ENCODE peak calls at places on chromosomes 4 and X, in six cellular contexts. U is adrenal gland; G is lower lobe of right lung; C is CD4-positive, alpha-beta memory T cell; P is kidney; Z is pancreas. M is an unnamed sample.

GRCh38 chr4:77959566-77960338 is 97.1 kb downstream of the MRPL1 start:
- DNase-seq in P (no peak), Z (no peak), C (peak; percentile 24), G (no peak), U (peak; percentile 26), M (no peak)

GRCh38 chrX:55011294-55011693 is 11.1 kb downstream of the APEX2 start:
- DNase-seq in Z (no peak), P (no peak), U (no peak), G (no peak), C (no peak), M (no peak)

GRCh38 chr4:94453534-94453963 is 1.8 kb downstream of the PDLIM5 start:
- DNase-seq in C (no peak), U (no peak), P (no peak), Z (no peak), G (no peak), M (no peak)

GRCh38 chrX:134990475-134991473 is at the start of gene SMIM10:
- DNase-seq in U (peak; percentile 77), C (peak; percentile 3), P (peak; percentile 93), Z (peak; percentile 21), G (peak; percentile 71), M (peak; percentile 88)

GRCh38 chrX:15301924-15302323 is 13.5 kb downstream of the ASB11 start:
- DNase-seq in Z (peak; percentile 73), G (peak; percentile 74), C (no peak), P (no peak), U (peak; percentile 63), M (no peak)

GRCh38 chrX:16826207-16826606 is 39.9 kb downstream of the TXLNG start:
- DNase-seq in Z (no peak), C (peak; percentile 21), P (no peak), G (no peak), U (no peak), M (no peak)

GRCh38 chr4:108774809-108775530 is 12.1 kb upstream of the ETNPPL start:
- DNase-seq in U (peak; percentile 83), P (no peak), C (no peak), Z (peak; percentile 74), G (peak; percentile 58), M (peak; percentile 50)

GRCh38 chr4:24778427-24779225 is 16.7 kb upstream of the SOD3 start:
- DNase-seq in U (peak; percentile 4), Z (no peak), C (no peak), G (no peak), P (no peak), M (peak; percentile 80)

GRCh38 chrX:136725446-136726104 is 55.2 kb downstream of the ARHGEF6 start:
- DNase-seq in P (no peak), G (no peak), C (no peak), U (peak; percentile 58), Z (no peak), M (peak; percentile 68)

GRCh38 chr4:71093745-71094144 is 100.3 kb downstream of the DCK start:
- DNase-seq in G (no peak), P (no peak), Z (no peak), C (no peak), U (no peak), M (no peak)

GRCh38 chrX:40471965-40472648 is 108.7 kb upstream of the ATP6AP2 start:
- DNase-seq in P (no peak), Z (peak; percentile 46), G (peak; percentile 37), U (no peak), C (no peak), M (peak; percentile 38)

GRCh38 chrX:40130207-40130606 is 32.4 kb upstream of the BCOR start:
- DNase-seq in G (no peak), Z (no peak), U (no peak), C (no peak), P (no peak), M (peak; percentile 87)

GRCh38 chr4:73869130-73870055 is at the start of gene CXCL1:
- DNase-seq in C (no peak), P (peak; percentile 80), G (peak; percentile 72), U (peak; percentile 7), Z (peak; percentile 47), M (peak; percentile 43)

GRCh38 chr4:113112341-113112978 is 63.0 kb downstream of the ANK2 start:
- DNase-seq in U (no peak), G (no peak), C (no peak), Z (no peak), P (no peak), M (no peak)

GRCh38 chr4:121668368-121669162 is 28.2 kb downstream of the ANXA5 start:
- DNase-seq in C (no peak), G (no peak), U (no peak), Z (no peak), P (no peak), M (peak; percentile 92)

GRCh38 chrX:136691028-136691809 is 43.3 kb downstream of the CD40LG start:
- DNase-seq in G (no peak), C (peak; percentile 46), U (no peak), Z (no peak), P (no peak), M (no peak)

GRCh38 chrX:115348440-115349225 is 59.1 kb downstream of the LUZP4 start:
- DNase-seq in G (no peak), U (no peak), P (no peak), Z (no peak), C (no peak), M (no peak)

GRCh38 chr4:98469776-98470175 is 188.6 kb downstream of the TSPAN5 start:
- DNase-seq in C (no peak), Z (no peak), U (no peak), G (no peak), P (no peak), M (no peak)

GRCh38 chrX:54922547-54922946 is 1.9 kb downstream of the TRO start:
- DNase-seq in Z (no peak), C (no peak), P (no peak), U (no peak), G (no peak), M (no peak)

GRCh38 chr4:113973349-113973748 is 6.1 kb downstream of the ARSJ start:
- DNase-seq in P (no peak), Z (no peak), G (no peak), U (no peak), C (no peak), M (no peak)

GRCh38 chr4:70932984-70933383 is 30.8 kb downstream of the MOB1B start:
- DNase-seq in Z (no peak), C (no peak), G (no peak), P (no peak), U (no peak), M (no peak)

GRCh38 chr4:154384012-154384411 is 107.6 kb downstream of the DCHS2 start:
- DNase-seq in U (no peak), G (no peak), C (no peak), Z (no peak), P (no peak), M (no peak)

GRCh38 chrX:30504309-30504708 is 73.3 kb downstream of the TASL start:
- DNase-seq in G (no peak), C (peak; percentile 3), Z (no peak), P (no peak), U (no peak), M (no peak)

DNA sequence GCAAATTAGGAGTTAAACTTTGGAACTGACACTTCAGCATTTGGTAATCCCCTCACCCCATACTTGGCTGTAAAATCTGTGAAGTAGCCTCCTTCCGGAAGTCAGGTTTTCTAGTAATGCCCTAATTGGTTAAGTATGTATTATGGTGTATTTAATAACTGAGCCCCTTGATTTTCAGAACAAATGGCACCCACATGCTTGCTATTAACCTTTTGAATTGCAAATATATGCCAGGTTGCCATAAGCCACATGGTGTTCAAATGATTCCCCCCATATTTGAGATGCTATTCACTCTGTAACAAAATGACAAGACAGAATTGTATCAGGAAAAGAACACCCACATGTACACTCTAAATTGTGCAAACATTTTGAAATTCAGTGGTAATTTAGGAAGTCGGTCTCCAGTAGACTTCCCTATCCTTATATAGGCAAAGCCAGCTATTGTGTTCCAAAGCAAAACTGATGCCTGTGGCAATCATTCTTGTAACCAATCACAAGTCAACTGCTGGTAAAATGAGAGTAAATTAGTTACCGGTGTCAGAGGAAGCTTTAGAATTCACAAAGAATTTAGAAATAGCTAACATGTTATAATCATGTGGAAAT is 96.5 kb upstream of the ADAMTS3 start:
- DNase-seq in Z (no peak), U (no peak), C (no peak), G (no peak), P (no peak), M (no peak)
- H3K4me3 ChIP-seq in Z (no peak overlapping the region), U (no peak overlapping the region), C (no peak overlapping the region), G (no peak overlapping the region), P (no peak overlapping the region), M (no peak overlapping the region)

DNA sequence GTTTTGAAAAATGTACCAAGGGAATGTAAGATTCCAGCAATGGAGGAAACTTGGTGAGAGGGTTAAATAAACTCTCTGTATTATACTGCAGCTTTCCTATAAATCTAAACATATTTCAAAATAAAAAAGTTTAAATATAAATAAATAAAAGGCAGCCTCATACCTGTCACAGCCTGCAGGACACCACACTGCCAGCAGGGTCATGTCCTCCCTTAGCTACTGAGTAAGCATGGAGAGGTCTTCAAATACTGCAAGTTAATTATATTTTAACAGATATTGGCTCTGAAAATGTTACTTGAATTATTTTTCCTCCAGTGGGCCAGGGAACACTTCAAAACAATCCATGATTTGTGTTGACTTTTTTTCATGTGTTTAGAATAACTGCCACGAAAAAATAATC is 852.8 kb upstream of the PCDH7 start:
- DNase-seq in U (no peak), Z (no peak), G (no peak), C (no peak), P (no peak), M (no peak)
- H3K9me3 ChIP-seq in U (no peaks in the 10 kb centered on the region), Z (no peaks in the 10 kb centered on the region), G (no peaks in the 10 kb centered on the region), C (no peaks in the 10 kb centered on the region), P (peaks cover 8% of the 10 kb centered on the region), M (no peaks in the 10 kb centered on the region)

GRCh38 chr4:110020139-110020538 is 107.5 kb downstream of the EGF start:
- DNase-seq in Z (no peak), C (no peak), P (no peak), U (no peak), G (no peak), M (no peak)
- H3K4me3 ChIP-seq in Z (no peak overlapping the region), C (no peak overlapping the region), P (no peak overlapping the region), U (no peak overlapping the region), G (no peak overlapping the region), M (no peak overlapping the region)

DNA sequence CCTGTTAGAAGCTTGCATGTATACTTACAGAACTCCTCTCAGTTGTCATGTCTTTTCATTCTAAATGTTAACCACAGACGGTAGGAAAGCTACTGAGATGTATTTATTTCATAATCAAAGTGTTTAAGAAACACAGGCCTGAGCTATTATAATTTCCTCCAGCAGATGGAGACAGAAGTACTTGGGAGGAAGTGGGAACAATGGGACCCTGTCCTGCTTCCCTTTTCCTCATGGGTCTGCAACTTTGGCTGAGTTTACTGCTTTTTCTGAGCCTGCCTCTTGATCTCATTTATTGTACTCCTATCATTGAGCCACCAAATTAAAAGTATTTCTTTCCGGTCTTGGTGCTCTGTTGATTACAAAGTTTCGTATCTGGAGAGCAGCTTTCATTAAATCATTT is 67.7 kb upstream of the SPANXN2 start:
- DNase-seq in C (no peak), P (no peak), G (no peak), Z (no peak), U (no peak), M (no peak)
- H3K9me3 ChIP-seq in C (no peaks in the 10 kb centered on the region), P (no peaks in the 10 kb centered on the region), G (no peaks in the 10 kb centered on the region), Z (no peaks in the 10 kb centered on the region), U (no peaks in the 10 kb centered on the region), M (no peaks in the 10 kb centered on the region)

GRCh38 chr4:38857354-38858096 is 908 bp upstream of the TLR6 start:
- DNase-seq in G (no peak), C (no peak), P (no peak), U (peak; percentile 69), Z (no peak), M (peak; percentile 81)
- H3K4me3 ChIP-seq in G (no peak overlapping the region), C (no peak overlapping the region), P (no peak overlapping the region), U (no peak overlapping the region), Z (no peak overlapping the region), M (no peak overlapping the region)

GRCh38 chr4:26877417-26877816 is 16.8 kb downstream of the STIM2 start:
- DNase-seq in G (no peak), C (no peak), P (no peak), Z (no peak), U (no peak), M (no peak)
- H3K9me3 ChIP-seq in G (no peaks in the 10 kb centered on the region), C (no peaks in the 10 kb centered on the region), P (no peaks in the 10 kb centered on the region), Z (no peaks in the 10 kb centered on the region), U (no peaks in the 10 kb centered on the region), M (no peaks in the 10 kb centered on the region)

GRCh38 chr4:80037864-80038263 is 35.2 kb downstream of the ANTXR2 start:
- DNase-seq in Z (no peak), U (no peak), P (no peak), G (no peak), C (no peak), M (no peak)
- H3K4me3 ChIP-seq in Z (no peak overlapping the region), U (no peak overlapping the region), P (no peak overlapping the region), G (no peak overlapping the region), C (no peak overlapping the region), M (no peak overlapping the region)

M was measured in MG63.